ENCODE peak calls at places on chromosomes 11 and 22, in six cellular contexts. K, H, I, L, D and M are unnamed samples.

GRCh38 chr11:82527185-82527584 is 206.5 kb downstream of the FAM181B start:
- DNase-seq in K (no peak), H (no peak), I (no peak), L (no peak), D (no peak), M (no peak)

GRCh38 chr22:50731811-50732624 is 6.0 kb upstream of the ACR start:
- DNase-seq in K (peak; percentile 55), H (peak; percentile 26), I (no peak), L (peak; percentile 47), D (peak; percentile 68), M (no peak)

GRCh38 chr11:46741600-46742484 is 22.8 kb downstream of the F2 start:
- DNase-seq in K (no peak), H (no peak), I (no peak), L (no peak), D (no peak), M (no peak)

GRCh38 chr22:39132871-39133524 is 19.5 kb downstream of the CBX7 start:
- DNase-seq in K (no peak), H (no peak), I (no peak), L (no peak), D (peak; percentile 30), M (no peak)

GRCh38 chr11:70477607-70478006 is 79.3 kb downstream of the CTTN start:
- DNase-seq in K (no peak), H (no peak), I (no peak), L (no peak), D (no peak), M (no peak)

GRCh38 chr11:116348226-116348625 is 424.6 kb downstream of the BUD13 start:
- DNase-seq in K (no peak), H (no peak), I (no peak), L (no peak), D (no peak), M (no peak)

GRCh38 chr11:18731949-18732821 is 6.2 kb upstream of the IGSF22 start:
- DNase-seq in K (peak; percentile 59), H (peak; percentile 29), I (no peak), L (peak; percentile 56), D (peak; percentile 66), M (no peak)

GRCh38 chr11:85822814-85823213 is 11.9 kb upstream of the SYTL2 start:
- DNase-seq in K (no peak), H (no peak), I (no peak), L (no peak), D (no peak), M (no peak)

GRCh38 chr11:79525257-79525656 is 84.4 kb upstream of the TENM4 start:
- DNase-seq in K (no peak), H (no peak), I (no peak), L (no peak), D (no peak), M (no peak)

GRCh38 chr11:64861227-64861970 is 16.9 kb upstream of the CDC42BPG start:
- DNase-seq in K (no peak), H (no peak), I (no peak), L (no peak), D (no peak), M (no peak)

GRCh38 chr11:64858467-64859401 is 14.3 kb upstream of the CDC42BPG start:
- DNase-seq in K (peak; percentile 70), H (peak; percentile 61), I (no peak), L (no peak), D (no peak), M (no peak)

GRCh38 chr11:64857485-64857884 is 13.0 kb upstream of the CDC42BPG start:
- DNase-seq in K (no peak), H (no peak), I (no peak), L (no peak), D (no peak), M (no peak)

GRCh38 chr11:64862914-64863313 is 15.5 kb downstream of the EHD1 start:
- DNase-seq in K (no peak), H (peak; percentile 62), I (no peak), L (no peak), D (no peak), M (no peak)

DNA sequence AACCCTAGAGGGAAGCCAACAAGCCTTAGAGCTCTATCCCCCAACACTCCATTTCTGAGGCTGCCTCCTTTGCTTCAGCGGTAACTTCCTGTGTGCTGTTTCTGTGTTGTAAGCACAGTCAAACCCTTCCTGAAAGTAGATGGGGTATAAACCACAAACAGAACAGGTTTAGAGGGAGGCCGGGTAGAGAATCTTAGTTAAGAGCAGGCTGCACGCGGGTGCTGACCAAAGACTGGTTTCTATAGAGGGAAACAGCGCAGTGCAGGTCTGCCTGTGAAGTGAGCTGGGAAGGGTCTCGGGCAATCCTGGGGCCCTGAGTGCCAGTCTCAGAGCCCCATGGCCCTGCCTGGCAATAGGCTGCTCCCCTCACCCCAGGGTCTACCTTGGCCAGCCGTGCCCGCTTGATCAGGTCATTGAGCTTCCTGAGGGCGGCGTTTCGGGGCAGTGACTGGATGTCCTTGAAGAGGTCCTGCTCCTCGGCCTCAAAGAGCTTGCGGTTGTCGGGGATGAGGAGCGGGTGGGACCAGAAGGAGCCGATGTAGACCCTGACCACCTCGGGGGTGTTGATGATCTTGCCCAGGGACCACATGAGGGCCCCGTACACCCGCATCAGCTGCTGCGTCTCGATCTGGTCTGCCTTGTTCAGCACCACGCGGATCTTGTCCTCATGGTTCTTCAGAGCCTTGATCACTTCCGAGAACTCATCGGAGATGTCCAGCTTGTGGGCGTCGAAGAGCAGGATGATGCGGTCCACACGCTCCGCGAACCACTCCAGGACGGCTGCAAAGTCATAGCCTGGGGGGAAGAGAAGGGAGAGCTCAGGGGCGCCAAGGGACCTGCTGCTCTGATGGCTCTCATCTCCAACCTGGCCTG is 15.3 kb upstream of the CDC42BPG start:
- DNase-seq in K (peak; percentile 62), H (no peak), I (no peak), L (no peak), D (no peak), M (no peak)
- H3K4me3 ChIP-seq in K (no peak overlapping the region), H (no peak overlapping the region), I (no peak overlapping the region), L (no peak overlapping the region), D (peak overlapping the region; percentile 2), M (no peak overlapping the region)

GRCh38 chr11:134224710-134225662 is 515 bp downstream of the VPS26B start:
- DNase-seq in K (peak; percentile 50), H (peak; percentile 71), I (no peak), L (peak; percentile 46), D (peak; percentile 66), M (peak; percentile 89)
- TF ChIP-seq POLR2A in K (peak; percentile 8), H (no peak), I (no peak), L (no peak), D (no peak), M (no peak)

GRCh38 chr22:45548991-45549736 is 46.5 kb downstream of the FBLN1 start:
- DNase-seq in K (peak; percentile 54), H (peak; percentile 41), I (no peak), L (peak; percentile 32), D (peak; percentile 54), M (no peak)
- TF ChIP-seq CTCF in K (no peak), H (no peak), I (no peak), L (no peak), D (no peak), M (no peak)

GRCh38 chr22:35352214-35353111 is 28.4 kb upstream of the HMOX1 start:
- DNase-seq in K (peak; percentile 80), H (peak; percentile 86), I (peak; percentile 52), L (peak; percentile 53), D (no peak), M (no peak)
- H3K4me3 ChIP-seq in K (no peak overlapping the region), H (peak overlapping the region; percentile 7), I (peak overlapping the region; percentile 27), L (no peak overlapping the region), D (no peak overlapping the region), M (no peak overlapping the region)